ENCODE peak calls at places on chromosome 18, in nine cellular contexts. Z, J, C, I, E, S, D, G and B are unnamed samples.

GRCh38 chr18:79926715-79927596 is 24.5 kb downstream of the SLC66A2 start:
- DNase-seq in Z (no peak), J (peak), C (no peak), I (no peak), E (no peak), S (no peak), D (no peak), G (no peak), B (no peak)

GRCh38 chr18:39841133-39842041 is 2113.6 kb upstream of the PIK3C3 start:
- DNase-seq in Z (peak), J (no peak), C (no peak), I (peak), E (no peak), S (no peak), D (no peak), G (peak), B (peak)

GRCh38 chr18:74373428-74373827 is 57.8 kb downstream of the C18orf63 start:
- DNase-seq in Z (no peak), J (no peak), C (peak), I (no peak), E (peak), S (no peak), D (peak), G (no peak), B (no peak)

GRCh38 chr18:80258640-80259039 is 11.3 kb upstream of the PARD6G start:
- DNase-seq in Z (no peak), J (no peak), C (no peak), I (no peak), E (no peak), S (no peak), D (no peak), G (no peak), B (no peak)

GRCh38 chr18:59917422-59917821 is 17.6 kb downstream of the PMAIP1 start:
- DNase-seq in Z (no peak), J (no peak), C (no peak), I (peak), E (no peak), S (no peak), D (no peak), G (no peak), B (peak)

GRCh38 chr18:43662657-43663056 is 385.4 kb upstream of the SYT4 start:
- DNase-seq in Z (peak), J (no peak), C (no peak), I (peak), E (no peak), S (no peak), D (no peak), G (no peak), B (peak)

GRCh38 chr18:23857756-23858155 is 156.8 kb upstream of the TTC39C start:
- DNase-seq in Z (no peak), J (no peak), C (no peak), I (no peak), E (no peak), S (no peak), D (no peak), G (no peak), B (peak)

GRCh38 chr18:50594012-50594411 is 34.1 kb downstream of the MAPK4 start:
- DNase-seq in Z (no peak), J (no peak), C (no peak), I (no peak), E (no peak), S (no peak), D (no peak), G (no peak), B (no peak)

GRCh38 chr18:2293109-2293839 is 278.0 kb downstream of the METTL4 start:
- DNase-seq in Z (no peak), J (no peak), C (no peak), I (no peak), E (no peak), S (no peak), D (no peak), G (no peak), B (peak)

GRCh38 chr18:22841840-22842239 is 91.3 kb upstream of the RBBP8 start:
- DNase-seq in Z (no peak), J (no peak), C (no peak), I (no peak), E (no peak), S (no peak), D (no peak), G (no peak), B (no peak)

GRCh38 chr18:910247-910646 is 5.6 kb downstream of the ADCYAP1 start:
- DNase-seq in Z (no peak), J (no peak), C (no peak), I (no peak), E (no peak), S (no peak), D (no peak), G (no peak), B (no peak)

GRCh38 chr18:46073474-46074331 is 1.6 kb upstream of the PSTPIP2 start:
- DNase-seq in Z (peak), J (no peak), C (no peak), I (peak), E (peak), S (no peak), D (peak), G (peak), B (peak)

GRCh38 chr18:57347784-57348183 is 4.6 kb upstream of the ST8SIA3 start:
- DNase-seq in Z (no peak), J (no peak), C (no peak), I (no peak), E (no peak), S (no peak), D (no peak), G (no peak), B (no peak)

GRCh38 chr18:8791171-8791651 is 85.9 kb downstream of the MTCL1 start:
- DNase-seq in Z (no peak), J (no peak), C (no peak), I (no peak), E (no peak), S (no peak), D (no peak), G (no peak), B (peak)

GRCh38 chr18:28735731-28736130 is 558.8 kb upstream of the CDH2 start:
- DNase-seq in Z (no peak), J (no peak), C (no peak), I (peak), E (no peak), S (no peak), D (no peak), G (no peak), B (peak)

GRCh38 chr18:80247403-80247916 is at the start of gene PARD6G:
- DNase-seq in Z (peak), J (peak), C (peak), I (peak), E (peak), S (no peak), D (peak), G (peak), B (peak)

GRCh38 chr18:31977270-31977872 is 34.4 kb upstream of the TRAPPC8 start:
- DNase-seq in Z (peak), J (no peak), C (no peak), I (peak), E (no peak), S (no peak), D (peak), G (no peak), B (peak)

GRCh38 chr18:80200171-80200931 is 47.0 kb downstream of the PARD6G start:
- DNase-seq in Z (no peak), J (no peak), C (no peak), I (no peak), E (no peak), S (no peak), D (no peak), G (peak), B (peak)

GRCh38 chr18:14086459-14087231 is 45.6 kb downstream of the ZNF519 start:
- DNase-seq in Z (peak), J (no peak), C (no peak), I (peak), E (no peak), S (no peak), D (no peak), G (no peak), B (peak)

GRCh38 chr18:2424420-2424819 is 146.9 kb downstream of the METTL4 start:
- DNase-seq in Z (no peak), J (no peak), C (no peak), I (no peak), E (no peak), S (no peak), D (no peak), G (no peak), B (peak)

GRCh38 chr18:3447895-3448844 is 1.8 kb upstream of the TGIF1 start:
- DNase-seq in Z (peak), J (peak), C (peak), I (peak), E (peak), S (peak), D (peak), G (peak), B (peak)

GRCh38 chr18:61854578-61854977 is 38.2 kb downstream of the RNF152 start:
- DNase-seq in Z (no peak), J (no peak), C (no peak), I (no peak), E (no peak), S (no peak), D (no peak), G (no peak), B (no peak)

GRCh38 chr18:25099838-25100393 is 252.1 kb downstream of the ZNF521 start:
- DNase-seq in Z (peak), J (no peak), C (no peak), I (peak), E (no peak), S (no peak), D (no peak), G (no peak), B (no peak)

GRCh38 chr18:2572144-2572682 is 856 bp downstream of the NDC80 start:
- DNase-seq in Z (no peak), J (no peak), C (no peak), I (peak), E (no peak), S (no peak), D (no peak), G (no peak), B (peak)